ENCODE peak calls at places on chromosomes 7 and 10, in four cellular contexts. U is small intestine, S is neural crest cell, N is NCI-H2029. Q is an unnamed sample.

GRCh38 chr10:113267616-113268015 is 285.2 kb upstream of the HABP2 start:
- DNase-seq in U (no peak), S (no peak), N (no peak), Q (no peak)

GRCh38 chr7:696426-697258 is 29.9 kb upstream of the DNAAF5 start:
- DNase-seq in U (no peak), S (no peak), N (no peak), Q (no peak)

GRCh38 chr7:15626041-15626440 is 60.4 kb downstream of the MEOX2 start:
- DNase-seq in U (no peak), S (no peak), N (no peak), Q (no peak)

GRCh38 chr7:96026606-96027005 is 254.3 kb downstream of the DYNC1I1 start:
- DNase-seq in U (no peak), S (no peak), N (no peak), Q (no peak)

GRCh38 chr10:96017227-96017687 is 26.1 kb upstream of the CCNJ start:
- DNase-seq in U (peak; percentile 87), S (peak; percentile 36), N (peak; percentile 5), Q (peak; percentile 81)

GRCh38 chr7:53350241-53350640 is 314.8 kb downstream of the POM121L12 start:
- DNase-seq in U (no peak), S (peak; percentile 64), N (peak; percentile 30), Q (no peak)

GRCh38 chr10:110357252-110357780 is 52.6 kb upstream of the SMNDC1 start:
- DNase-seq in U (no peak), S (no peak), N (no peak), Q (no peak)

GRCh38 chr10:91340613-91341362 is 69.4 kb upstream of the HECTD2 start:
- DNase-seq in U (no peak), S (no peak), N (no peak), Q (no peak)

GRCh38 chr7:10708447-10708846 is 265.2 kb upstream of the PHF14 start:
- DNase-seq in U (no peak), S (peak; percentile 4), N (no peak), Q (peak; percentile 28)

GRCh38 chr7:1715331-1715625 is 45.2 kb downstream of the ELFN1 start:
- DNase-seq in U (no peak), S (no peak), N (no peak), Q (no peak)

GRCh38 chr10:121288011-121288410 is 310.2 kb downstream of the FGFR2 start:
- DNase-seq in U (no peak), S (no peak), N (no peak), Q (no peak)

GRCh38 chr7:145839814-145840213 is 276.8 kb upstream of the CNTNAP2 start:
- DNase-seq in U (no peak), S (no peak), N (no peak), Q (no peak)

GRCh38 chr7:149322737-149323136 is 60.7 kb downstream of the ZNF783 start:
- DNase-seq in U (no peak), S (no peak), N (no peak), Q (no peak)